ENCODE peak calls at places on chromosomes 12 and 14, in four cellular contexts. Q is foreskin melanocyte; T is stimulated activated CD4-positive, alpha-beta T cell treated with anti-CD3 and anti-CD28 coated beads, TNF-alpha, amount 100 ng/mL, for 24 hours; O is left cardiac atrium. P is an unnamed sample.

GRCh38 chr14:99535448-99535847 is 54.2 kb downstream of the CCNK start:
- DNase-seq in Q (no peak), T (no peak), O (no peak), P (no peak)

GRCh38 chr12:108053512-108053911 is 75.6 kb upstream of the WSCD2 start:
- DNase-seq in Q (no peak), T (no peak), O (no peak), P (no peak)

GRCh38 chr12:68976304-68976915 is 43.4 kb upstream of the CPM start:
- DNase-seq in Q (no peak), T (no peak), O (no peak), P (no peak)

GRCh38 chr12:2997989-2998670 is 38.9 kb downstream of the TEAD4 start:
- DNase-seq in Q (no peak), T (no peak), O (no peak), P (no peak)

GRCh38 chr12:48787791-48788521 is 933 bp downstream of the ADCY6 start:
- DNase-seq in Q (no peak), T (no peak), O (no peak), P (peak; percentile 34)

GRCh38 chr12:6736754-6737153 is 12.9 kb downstream of the COPS7A start:
- DNase-seq in Q (no peak), T (no peak), O (no peak), P (no peak)

GRCh38 chr14:75655235-75655634 is 5.4 kb downstream of the ERG28 start:
- DNase-seq in Q (no peak), T (no peak), O (no peak), P (no peak)

GRCh38 chr12:78149459-78149858 is 318.8 kb downstream of the NAV3 start:
- DNase-seq in Q (no peak), T (no peak), O (no peak), P (no peak)

GRCh38 chr12:113891167-113891692 is 74.9 kb downstream of the RBM19 start:
- DNase-seq in Q (no peak), T (no peak), O (no peak), P (no peak)

GRCh38 chr12:88904705-88905104 is 324.4 kb upstream of the KITLG start:
- DNase-seq in Q (no peak), T (no peak), O (no peak), P (no peak)

P was measured in NCI-H526.